ENCODE peak calls at places on chromosomes 12 and 14, in four cellular contexts. C, Q, M and G are unnamed samples.

GRCh38 chr14:44490966-44491365 is 16.1 kb downstream of the FSCB start:
- DNase-seq in C (no peak), Q (no peak), M (no peak), G (no peak)

GRCh38 chr12:5022465-5023061 is 21.1 kb upstream of the KCNA5 start:
- DNase-seq in C (peak), Q (peak), M (peak), G (no peak)

GRCh38 chr14:31291210-31291609 is 83.6 kb upstream of the HECTD1 start:
- DNase-seq in C (no peak), Q (no peak), M (no peak), G (no peak)

GRCh38 chr14:102461490-102462317 is 47.9 kb downstream of the ANKRD9 start:
- DNase-seq in C (no peak), Q (no peak), M (peak), G (no peak)

GRCh38 chr12:121849660-121850059 is 9.0 kb downstream of the HPD start:
- DNase-seq in C (no peak), Q (no peak), M (no peak), G (no peak)

GRCh38 chr12:97308576-97309198 is 153.9 kb upstream of the RMST start:
- DNase-seq in C (peak), Q (peak), M (no peak), G (no peak)

GRCh38 chr14:50600849-50601248 is 40.9 kb downstream of the ATL1 start:
- DNase-seq in C (peak), Q (no peak), M (no peak), G (no peak)

GRCh38 chr14:74508844-74509428 is 15.4 kb downstream of the ISCA2 start:
- DNase-seq in C (no peak), Q (no peak), M (peak), G (peak)

GRCh38 chr12:127235771-127236170 is 1031.2 kb upstream of the TMEM132C start:
- DNase-seq in C (no peak), Q (no peak), M (no peak), G (peak)

GRCh38 chr14:100446572-100446971 is 123.4 kb downstream of the SLC25A47 start:
- DNase-seq in C (peak), Q (no peak), M (no peak), G (no peak)

GRCh38 chr12:27762757-27763156 is 17.3 kb upstream of the KLHL42 start:
- DNase-seq in C (no peak), Q (no peak), M (no peak), G (no peak)

GRCh38 chr12:123131291-123131831 is 19.5 kb downstream of the PITPNM2 start:
- DNase-seq in C (no peak), Q (no peak), M (peak), G (peak)

GRCh38 chr12:122235741-122236140 is 9.9 kb upstream of the DIABLO start:
- DNase-seq in C (no peak), Q (no peak), M (no peak), G (no peak)

GRCh38 chr14:104749958-104750529 is 2.9 kb upstream of the SIVA1 start:
- DNase-seq in C (no peak), Q (no peak), M (no peak), G (peak)

GRCh38 chr12:114744696-114745095 is 60.7 kb upstream of the TBX3 start:
- DNase-seq in C (no peak), Q (no peak), M (peak), G (no peak)

GRCh38 chr12:122681814-122682213 is 21.3 kb downstream of the HCAR2 start:
- DNase-seq in C (no peak), Q (no peak), M (no peak), G (no peak)

GRCh38 chr12:131102991-131103609 is 149.4 kb downstream of the ADGRD1 start:
- DNase-seq in C (no peak), Q (no peak), M (no peak), G (peak)

GRCh38 chr12:530308-530707 is 70.6 kb downstream of the B4GALNT3 start:
- DNase-seq in C (peak), Q (no peak), M (no peak), G (peak)

GRCh38 chr12:53046655-53047220 is 3.1 kb upstream of the TNS2 start:
- DNase-seq in C (peak), Q (peak), M (no peak), G (peak)

GRCh38 chr12:116123511-116124258 is 153.8 kb downstream of the MED13L start:
- DNase-seq in C (peak), Q (peak), M (no peak), G (no peak)

GRCh38 chr14:76131071-76131985 is 20.4 kb upstream of the GPATCH2L start:
- DNase-seq in C (no peak), Q (no peak), M (no peak), G (no peak)

GRCh38 chr14:104881369-104881979 is 16.4 kb downstream of the CEP170B start:
- DNase-seq in C (no peak), Q (no peak), M (peak), G (peak)

GRCh38 chr12:49922349-49923034 is 18.8 kb upstream of the FAIM2 start:
- DNase-seq in C (no peak), Q (no peak), M (no peak), G (no peak)

GRCh38 chr14:33799705-33800269 is 151.1 kb downstream of the EGLN3 start:
- DNase-seq in C (no peak), Q (no peak), M (peak), G (peak)

GRCh38 chr12:117032593-117033381 is 66.4 kb downstream of the TESC start:
- DNase-seq in C (no peak), Q (no peak), M (no peak), G (peak)

GRCh38 chr12:19546611-19547162 is 107.4 kb downstream of the AEBP2 start:
- DNase-seq in C (peak), Q (no peak), M (no peak), G (no peak)

GRCh38 chr14:29339491-29339890 is 572.9 kb downstream of the FOXG1 start:
- DNase-seq in C (no peak), Q (no peak), M (no peak), G (no peak)

GRCh38 chr14:33612184-33612479 is 338.7 kb downstream of the EGLN3 start:
- DNase-seq in C (no peak), Q (no peak), M (no peak), G (no peak)

GRCh38 chr12:59929091-59929490 is 333.3 kb downstream of the SLC16A7 start:
- DNase-seq in C (no peak), Q (no peak), M (no peak), G (no peak)

GRCh38 chr12:116397148-116397547 is 119.7 kb upstream of the MED13L start:
- DNase-seq in C (no peak), Q (no peak), M (no peak), G (no peak)

GRCh38 chr12:56628671-56629458 is 1.3 kb downstream of the BAZ2A start:
- DNase-seq in C (peak), Q (peak), M (peak), G (peak)

GRCh38 chr14:64114166-64114565 is 180.0 kb downstream of the ESR2 start:
- DNase-seq in C (peak), Q (no peak), M (no peak), G (peak)

GRCh38 chr14:105888151-105888550 is 361.8 kb downstream of the TMEM121 start:
- DNase-seq in C (no peak), Q (no peak), M (no peak), G (no peak)

GRCh38 chr14:29282169-29282568 is 515.6 kb downstream of the FOXG1 start:
- DNase-seq in C (no peak), Q (no peak), M (no peak), G (no peak)

GRCh38 chr14:84087986-84088531 is 1441.9 kb upstream of the FLRT2 start:
- DNase-seq in C (no peak), Q (no peak), M (no peak), G (no peak)

GRCh38 chr14:72513994-72514659 is 379.8 kb downstream of the DPF3 start:
- DNase-seq in C (peak), Q (peak), M (no peak), G (no peak)

GRCh38 chr12:52036587-52037171 is 14.6 kb upstream of the NR4A1 start:
- DNase-seq in C (peak), Q (peak), M (peak), G (peak)

GRCh38 chr14:104267895-104268294 is 129.5 kb downstream of the KIF26A start:
- DNase-seq in C (no peak), Q (no peak), M (peak), G (peak)

GRCh38 chr12:32651151-32651955 is 27.7 kb upstream of the DNM1L start:
- DNase-seq in C (no peak), Q (no peak), M (no peak), G (no peak)

GRCh38 chr14:56131865-56132830 is 13.9 kb downstream of the PELI2 start:
- DNase-seq in C (no peak), Q (no peak), M (no peak), G (no peak)

GRCh38 chr14:56129092-56129491 is 10.9 kb downstream of the PELI2 start:
- DNase-seq in C (no peak), Q (no peak), M (no peak), G (no peak)

GRCh38 chr14:56129941-56130340 is 11.7 kb downstream of the PELI2 start:
- DNase-seq in C (peak), Q (no peak), M (no peak), G (no peak)

GRCh38 chr14:56133547-56133946 is 15.3 kb downstream of the PELI2 start:
- DNase-seq in C (no peak), Q (no peak), M (no peak), G (no peak)

GRCh38 chr14:56131004-56131864 is 13.0 kb downstream of the PELI2 start:
- DNase-seq in C (no peak), Q (no peak), M (no peak), G (no peak)
- H3K4me3 ChIP-seq in C (no peak), Q (no peak), M (no peak), G (no peak)

GRCh38 chr14:69775012-69775411 is 8.1 kb downstream of the SRSF5 start:
- DNase-seq in C (no peak), Q (no peak), M (no peak), G (no peak)
- H3K4me3 ChIP-seq in C (no peak), Q (no peak), M (no peak), G (no peak)

DNA sequence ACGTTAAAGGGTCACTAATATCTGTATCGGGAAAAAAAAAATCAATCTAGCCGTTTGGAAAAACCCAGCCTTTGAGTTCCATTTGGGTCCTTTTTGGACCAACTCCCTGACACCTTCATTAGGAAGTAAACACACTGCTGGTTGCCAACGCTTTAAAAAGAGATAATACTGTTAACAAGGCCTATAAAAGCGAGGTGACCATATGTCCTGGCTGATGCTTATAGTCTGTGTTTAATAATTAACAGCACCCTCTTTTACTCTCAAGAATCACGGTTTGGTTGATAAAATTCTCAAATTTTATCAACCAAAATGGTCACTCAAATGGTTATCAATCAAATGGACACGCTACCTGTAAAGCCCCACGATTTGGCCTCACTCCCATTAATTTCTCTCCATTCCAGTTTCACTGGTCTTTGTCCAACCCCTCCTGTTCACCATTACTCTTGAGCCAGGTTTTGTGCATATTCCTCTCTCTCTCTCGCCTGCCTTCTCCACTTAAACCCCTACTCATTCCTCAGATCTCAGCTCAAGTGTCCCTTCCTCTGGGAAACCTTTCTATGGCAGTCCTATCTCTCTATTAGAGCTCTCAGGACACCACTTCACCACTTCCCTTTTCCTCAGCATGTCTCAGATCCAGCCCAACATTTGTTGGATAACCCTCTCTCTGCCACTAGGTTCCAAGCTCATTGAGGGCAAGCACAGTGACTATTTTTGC is 9.5 kb downstream of the BTG1 start:
- DNase-seq in C (no peak), Q (no peak), M (no peak), G (no peak)
- H3K4me3 ChIP-seq in C (no peak), Q (peak), M (no peak), G (no peak)

DNA sequence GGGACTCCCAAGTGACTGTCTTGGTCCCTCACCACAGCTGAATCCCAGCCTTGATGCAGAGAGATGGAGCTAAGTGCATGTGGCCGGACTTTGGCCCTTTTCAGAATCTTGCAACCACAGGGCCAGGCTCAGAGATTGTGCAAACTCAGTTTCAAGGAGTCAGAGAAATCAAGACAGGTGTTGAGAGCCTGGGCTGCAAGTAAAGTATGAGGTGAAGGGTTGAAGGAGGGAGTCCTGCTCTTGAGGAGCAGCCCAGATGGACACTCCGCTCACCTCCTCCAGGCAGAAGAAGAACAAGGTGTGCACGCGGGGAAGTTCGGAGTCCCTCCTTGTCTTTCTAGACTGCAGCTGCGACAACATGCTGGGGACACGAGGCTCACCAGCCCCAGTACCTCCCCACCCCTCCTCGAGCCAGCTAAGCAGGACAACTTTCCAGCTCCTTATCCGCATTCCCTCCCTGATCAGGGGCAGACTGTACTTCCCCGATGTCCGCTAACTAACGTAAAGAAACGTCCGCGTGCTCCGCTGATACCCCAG is 6.4 kb upstream of the BMP4 start:
- DNase-seq in C (no peak), Q (no peak), M (no peak), G (no peak)
- H3K4me3 ChIP-seq in C (no peak), Q (no peak), M (no peak), G (peak)